ENCODE peak calls at places on chromosomes 1 and 21, in nine cellular contexts. One of them, this sample, is unnamed. For H3K27me3, the result is how much of the 10 kb centered on the place peaks cover.

GRCh38 chr1:93669369-93669768 is 12.3 kb downstream of the BCAR3 start:
- DNase-seq in right atrium auricular region: no peak
- DNase-seq in right lobe of liver: no peak
- DNase-seq in prostate gland: no peak
- DNase-seq in left ventricle myocardium inferior: no peak
- DNase-seq in fibroblast of lung: no peak
- DNase-seq in PC-9: no peak
- DNase-seq in psoas muscle: no peak
- DNase-seq in colonic mucosa: no peak
- DNase-seq in this sample: no peak

GRCh38 chr1:209652121-209652742 is at the start of gene LAMB3:
- DNase-seq in right lobe of liver: peak
- DNase-seq in PC-9: peak
- DNase-seq in colonic mucosa: peak
- DNase-seq in psoas muscle: no peak
- DNase-seq in fibroblast of lung: no peak
- DNase-seq in left ventricle myocardium inferior: no peak
- DNase-seq in right atrium auricular region: no peak
- DNase-seq in prostate gland: peak
- DNase-seq in this sample: no peak

GRCh38 chr21:16159213-16159970 is 429.6 kb downstream of the USP25 start:
- DNase-seq in right lobe of liver: no peak
- DNase-seq in prostate gland: no peak
- DNase-seq in psoas muscle: no peak
- DNase-seq in right atrium auricular region: no peak
- DNase-seq in fibroblast of lung: peak
- DNase-seq in colonic mucosa: no peak
- DNase-seq in PC-9: no peak
- DNase-seq in left ventricle myocardium inferior: no peak
- DNase-seq in this sample: no peak

GRCh38 chr1:205714190-205714905 is 34.0 kb upstream of the SLC45A3 start:
- DNase-seq in left ventricle myocardium inferior: no peak
- DNase-seq in psoas muscle: no peak
- DNase-seq in right lobe of liver: peak
- DNase-seq in prostate gland: peak
- DNase-seq in fibroblast of lung: peak
- DNase-seq in PC-9: no peak
- DNase-seq in colonic mucosa: no peak
- DNase-seq in right atrium auricular region: no peak
- DNase-seq in this sample: no peak

GRCh38 chr1:233721003-233721595 is 107.2 kb downstream of the KCNK1 start:
- DNase-seq in fibroblast of lung: no peak
- DNase-seq in right lobe of liver: peak
- DNase-seq in colonic mucosa: no peak
- DNase-seq in PC-9: peak
- DNase-seq in right atrium auricular region: no peak
- DNase-seq in psoas muscle: no peak
- DNase-seq in left ventricle myocardium inferior: no peak
- DNase-seq in prostate gland: no peak
- DNase-seq in this sample: no peak

GRCh38 chr1:110548381-110548780 is 29.4 kb upstream of the KCNA10 start:
- DNase-seq in left ventricle myocardium inferior: no peak
- DNase-seq in colonic mucosa: no peak
- DNase-seq in right atrium auricular region: no peak
- DNase-seq in right lobe of liver: no peak
- DNase-seq in PC-9: no peak
- DNase-seq in psoas muscle: no peak
- DNase-seq in fibroblast of lung: no peak
- DNase-seq in prostate gland: no peak
- DNase-seq in this sample: no peak

GRCh38 chr1:212699839-212700596 is at the start of gene BATF3:
- DNase-seq in left ventricle myocardium inferior: peak
- DNase-seq in right lobe of liver: peak
- DNase-seq in fibroblast of lung: no peak
- DNase-seq in colonic mucosa: peak
- DNase-seq in prostate gland: no peak
- DNase-seq in psoas muscle: peak
- DNase-seq in PC-9: no peak
- DNase-seq in right atrium auricular region: peak
- DNase-seq in this sample: peak

GRCh38 chr1:197249324-197249723 is 18.7 kb upstream of the CRB1 start:
- DNase-seq in right atrium auricular region: no peak
- DNase-seq in right lobe of liver: no peak
- DNase-seq in fibroblast of lung: no peak
- DNase-seq in prostate gland: no peak
- DNase-seq in psoas muscle: no peak
- DNase-seq in colonic mucosa: no peak
- DNase-seq in PC-9: no peak
- DNase-seq in left ventricle myocardium inferior: no peak
- DNase-seq in this sample: no peak

GRCh38 chr1:88802950-88803349 is 88.4 kb downstream of the GTF2B start:
- DNase-seq in prostate gland: no peak
- DNase-seq in colonic mucosa: no peak
- DNase-seq in fibroblast of lung: peak
- DNase-seq in psoas muscle: no peak
- DNase-seq in right atrium auricular region: no peak
- DNase-seq in right lobe of liver: no peak
- DNase-seq in PC-9: peak
- DNase-seq in left ventricle myocardium inferior: no peak
- DNase-seq in this sample: no peak

GRCh38 chr1:3349161-3349967 is 105.1 kb upstream of the ARHGEF16 start:
- DNase-seq in psoas muscle: no peak
- DNase-seq in fibroblast of lung: no peak
- DNase-seq in right atrium auricular region: peak
- DNase-seq in right lobe of liver: no peak
- DNase-seq in colonic mucosa: no peak
- DNase-seq in prostate gland: no peak
- DNase-seq in left ventricle myocardium inferior: peak
- DNase-seq in PC-9: no peak
- DNase-seq in this sample: no peak

GRCh38 chr1:86965827-86966182 is 51.4 kb downstream of the HS2ST1 start:
- DNase-seq in fibroblast of lung: no peak
- DNase-seq in right atrium auricular region: no peak
- DNase-seq in PC-9: no peak
- DNase-seq in left ventricle myocardium inferior: no peak
- DNase-seq in colonic mucosa: no peak
- DNase-seq in prostate gland: no peak
- DNase-seq in right lobe of liver: no peak
- DNase-seq in psoas muscle: no peak
- DNase-seq in this sample: no peak

GRCh38 chr1:109270623-109271317 is 12.2 kb downstream of the PSRC1 start:
- DNase-seq in PC-9: no peak
- DNase-seq in left ventricle myocardium inferior: peak
- DNase-seq in psoas muscle: no peak
- DNase-seq in colonic mucosa: no peak
- DNase-seq in right lobe of liver: no peak
- DNase-seq in prostate gland: no peak
- DNase-seq in right atrium auricular region: no peak
- DNase-seq in fibroblast of lung: no peak
- DNase-seq in this sample: no peak

GRCh38 chr1:181251001-181251712 is 162.7 kb downstream of the IER5 start:
- DNase-seq in prostate gland: peak
- DNase-seq in left ventricle myocardium inferior: no peak
- DNase-seq in PC-9: peak
- DNase-seq in right lobe of liver: no peak
- DNase-seq in fibroblast of lung: peak
- DNase-seq in colonic mucosa: no peak
- DNase-seq in psoas muscle: no peak
- DNase-seq in right atrium auricular region: no peak
- DNase-seq in this sample: no peak

GRCh38 chr1:160046494-160047115 is 14.8 kb upstream of the PIGM start:
- DNase-seq in fibroblast of lung: peak
- DNase-seq in right lobe of liver: no peak
- DNase-seq in colonic mucosa: peak
- DNase-seq in left ventricle myocardium inferior: peak
- DNase-seq in psoas muscle: peak
- DNase-seq in prostate gland: peak
- DNase-seq in PC-9: no peak
- DNase-seq in right atrium auricular region: no peak
- DNase-seq in this sample: no peak

GRCh38 chr1:44585315-44585920 is 88.9 kb downstream of the TMEM53 start:
- DNase-seq in right atrium auricular region: no peak
- DNase-seq in fibroblast of lung: no peak
- DNase-seq in left ventricle myocardium inferior: no peak
- DNase-seq in right lobe of liver: no peak
- DNase-seq in psoas muscle: no peak
- DNase-seq in colonic mucosa: no peak
- DNase-seq in prostate gland: no peak
- DNase-seq in PC-9: no peak
- DNase-seq in this sample: no peak

GRCh38 chr1:29586991-29587745 is 350.8 kb downstream of the PTPRU start:
- DNase-seq in psoas muscle: no peak
- DNase-seq in fibroblast of lung: peak
- DNase-seq in left ventricle myocardium inferior: no peak
- DNase-seq in right lobe of liver: no peak
- DNase-seq in right atrium auricular region: peak
- DNase-seq in prostate gland: no peak
- DNase-seq in PC-9: no peak
- DNase-seq in colonic mucosa: no peak
- DNase-seq in this sample: no peak

GRCh38 chr1:31954607-31955283 is 16.6 kb upstream of the PTP4A2 start:
- DNase-seq in left ventricle myocardium inferior: peak
- DNase-seq in colonic mucosa: peak
- DNase-seq in right atrium auricular region: peak
- DNase-seq in fibroblast of lung: peak
- DNase-seq in right lobe of liver: peak
- DNase-seq in PC-9: peak
- DNase-seq in psoas muscle: peak
- DNase-seq in prostate gland: peak
- DNase-seq in this sample: no peak
- H3K27me3 ChIP-seq in left ventricle myocardium inferior: under half
- H3K27me3 ChIP-seq in colonic mucosa: under half
- H3K27me3 ChIP-seq in right atrium auricular region: under half
- H3K27me3 ChIP-seq in fibroblast of lung: under half
- H3K27me3 ChIP-seq in right lobe of liver: under half
- H3K27me3 ChIP-seq in PC-9: under half
- H3K27me3 ChIP-seq in psoas muscle: under half
- H3K27me3 ChIP-seq in prostate gland: under half
- H3K27me3 ChIP-seq in this sample: under half

GRCh38 chr1:201944002-201944401 is 2.3 kb downstream of the LMOD1 start:
- DNase-seq in right lobe of liver: no peak
- DNase-seq in prostate gland: no peak
- DNase-seq in PC-9: no peak
- DNase-seq in left ventricle myocardium inferior: no peak
- DNase-seq in fibroblast of lung: no peak
- DNase-seq in psoas muscle: no peak
- DNase-seq in right atrium auricular region: no peak
- DNase-seq in colonic mucosa: no peak
- DNase-seq in this sample: no peak

GRCh38 chr1:201941420-201942128 is 4.8 kb downstream of the LMOD1 start:
- DNase-seq in fibroblast of lung: no peak
- DNase-seq in prostate gland: no peak
- DNase-seq in left ventricle myocardium inferior: no peak
- DNase-seq in right atrium auricular region: no peak
- DNase-seq in colonic mucosa: no peak
- DNase-seq in psoas muscle: no peak
- DNase-seq in right lobe of liver: no peak
- DNase-seq in PC-9: peak
- DNase-seq in this sample: no peak

GRCh38 chr1:201944639-201945038 is 1.7 kb downstream of the LMOD1 start:
- DNase-seq in right lobe of liver: no peak
- DNase-seq in PC-9: no peak
- DNase-seq in colonic mucosa: no peak
- DNase-seq in right atrium auricular region: no peak
- DNase-seq in fibroblast of lung: no peak
- DNase-seq in psoas muscle: no peak
- DNase-seq in prostate gland: no peak
- DNase-seq in left ventricle myocardium inferior: no peak
- DNase-seq in this sample: no peak

GRCh38 chr1:201939271-201939973 is 6.9 kb downstream of the LMOD1 start:
- DNase-seq in psoas muscle: no peak
- DNase-seq in right atrium auricular region: no peak
- DNase-seq in colonic mucosa: no peak
- DNase-seq in left ventricle myocardium inferior: no peak
- DNase-seq in PC-9: no peak
- DNase-seq in prostate gland: no peak
- DNase-seq in fibroblast of lung: no peak
- DNase-seq in right lobe of liver: no peak
- DNase-seq in this sample: no peak

DNA sequence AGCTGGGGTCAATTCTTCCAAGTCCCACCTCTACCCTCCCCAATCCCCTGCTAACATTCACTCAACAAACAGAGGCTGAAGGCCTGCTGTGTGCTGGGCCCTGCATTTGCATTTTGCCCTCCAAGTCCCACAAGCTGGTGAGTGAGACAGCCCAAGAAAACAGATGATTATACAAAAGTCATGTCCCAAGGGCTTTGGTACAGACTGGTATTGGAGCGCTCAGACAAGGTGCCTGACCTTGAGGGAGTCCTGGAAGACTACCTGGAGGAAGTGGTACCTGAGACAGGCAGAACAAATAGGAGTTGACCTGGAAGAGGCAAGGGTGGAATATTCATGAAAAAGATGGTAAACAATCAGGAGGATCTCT is 4.2 kb downstream of the LMOD1 start:
- DNase-seq in psoas muscle: no peak
- DNase-seq in left ventricle myocardium inferior: no peak
- DNase-seq in fibroblast of lung: no peak
- DNase-seq in prostate gland: no peak
- DNase-seq in right lobe of liver: no peak
- DNase-seq in right atrium auricular region: no peak
- DNase-seq in PC-9: no peak
- DNase-seq in colonic mucosa: no peak
- DNase-seq in this sample: no peak
- H3K4me3 ChIP-seq in psoas muscle: peak
- H3K4me3 ChIP-seq in left ventricle myocardium inferior: peak
- H3K4me3 ChIP-seq in fibroblast of lung: peak
- H3K4me3 ChIP-seq in prostate gland: no peak
- H3K4me3 ChIP-seq in right lobe of liver: no peak
- H3K4me3 ChIP-seq in right atrium auricular region: peak
- H3K4me3 ChIP-seq in PC-9: no peak
- H3K4me3 ChIP-seq in colonic mucosa: no peak
- H3K4me3 ChIP-seq in this sample: no peak

GRCh38 chr1:85584923-85585322 is 4.4 kb downstream of the CCN1 start:
- DNase-seq in colonic mucosa: no peak
- DNase-seq in left ventricle myocardium inferior: no peak
- DNase-seq in prostate gland: no peak
- DNase-seq in fibroblast of lung: no peak
- DNase-seq in psoas muscle: no peak
- DNase-seq in right atrium auricular region: no peak
- DNase-seq in PC-9: no peak
- DNase-seq in right lobe of liver: no peak
- DNase-seq in this sample: no peak
- H3K27ac ChIP-seq in colonic mucosa: no peak
- H3K27ac ChIP-seq in left ventricle myocardium inferior: peak
- H3K27ac ChIP-seq in prostate gland: no peak
- H3K27ac ChIP-seq in fibroblast of lung: peak
- H3K27ac ChIP-seq in psoas muscle: peak
- H3K27ac ChIP-seq in right atrium auricular region: peak
- H3K27ac ChIP-seq in PC-9: peak
- H3K27ac ChIP-seq in right lobe of liver: no peak
- H3K27ac ChIP-seq in this sample: no peak

DNA sequence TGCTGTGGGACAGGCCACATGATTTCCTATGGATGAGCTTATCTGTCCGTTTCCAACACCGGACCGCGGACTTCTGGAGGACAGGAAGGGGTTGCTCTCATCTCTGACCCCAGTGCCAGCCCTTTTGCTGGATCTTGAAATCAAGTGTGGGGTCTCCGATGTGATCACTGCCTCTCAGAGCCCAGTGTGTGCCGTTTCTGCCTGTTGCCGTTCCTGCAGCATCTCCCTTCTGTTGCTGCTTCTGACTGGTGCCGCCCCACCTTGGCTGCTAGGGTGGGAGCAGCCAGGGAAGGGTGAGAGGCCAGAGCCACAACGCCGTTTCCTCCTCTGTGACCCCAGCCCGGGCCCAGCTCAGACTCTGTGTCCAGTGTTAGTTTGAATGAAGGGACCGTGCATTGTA is 67.3 kb upstream of the WNT4 start:
- DNase-seq in PC-9: no peak
- DNase-seq in left ventricle myocardium inferior: no peak
- DNase-seq in prostate gland: no peak
- DNase-seq in fibroblast of lung: no peak
- DNase-seq in psoas muscle: no peak
- DNase-seq in colonic mucosa: no peak
- DNase-seq in right lobe of liver: no peak
- DNase-seq in right atrium auricular region: no peak
- DNase-seq in this sample: no peak
- H3K27me3 ChIP-seq in PC-9: under half
- H3K27me3 ChIP-seq in left ventricle myocardium inferior: half or more
- H3K27me3 ChIP-seq in prostate gland: under half
- H3K27me3 ChIP-seq in fibroblast of lung: half or more
- H3K27me3 ChIP-seq in psoas muscle: under half
- H3K27me3 ChIP-seq in colonic mucosa: under half
- H3K27me3 ChIP-seq in right lobe of liver: under half
- H3K27me3 ChIP-seq in right atrium auricular region: under half
- H3K27me3 ChIP-seq in this sample: under half